ENCODE peak calls at places on chromosomes 2 and 18, in nine cellular contexts. A is activated T-helper 1 cell treated with anti-CD3 and anti-CD28 coated beads, Interleukin-2, amount 50 U/mL, for 16 hours; H is A549; L is uterus; G is ELF-1; J is HFFc6; W is activated T-cell treated with anti-CD3 and anti-CD28 coated beads, Interleukin-2, amount 50 U/mL, for 4 hours; C is activated CD4-positive, CD25-positive, alpha-beta regulatory T cell treated with anti-CD3 and anti-CD28 coated beads, Interleukin-2, amount 50 U/mL, for 72 hours; Y is stimulated activated CD8-positive, alpha-beta memory T cell treated with anti-CD3 and anti-CD28 coated beads, Interleukin-12 subunit alpha, Interleukin-12 subunit beta, amount 100 ng/mL, for 1 hour. E is an unnamed sample.

GRCh38 chr2:200578778-200579177 is 7.0 kb upstream of the AOX1 start:
- DNase-seq in A (no peak), H (no peak), L (no peak), G (no peak), J (peak), W (no peak), C (no peak), Y (no peak), E (no peak)

GRCh38 chr18:6785001-6785400 is 55.5 kb downstream of the ARHGAP28 start:
- DNase-seq in A (no peak), H (no peak), L (no peak), G (no peak), J (no peak), W (no peak), C (no peak), Y (no peak), E (no peak)

GRCh38 chr2:236555486-236555885 is 14.1 kb upstream of the ACKR3 start:
- DNase-seq in A (no peak), H (no peak), L (no peak), G (no peak), J (no peak), W (no peak), C (no peak), Y (no peak), E (no peak)

GRCh38 chr2:54955674-54956391 is 94.4 kb downstream of the RTN4 start:
- DNase-seq in A (no peak), H (no peak), L (no peak), G (no peak), J (no peak), W (no peak), C (no peak), Y (no peak), E (no peak)

GRCh38 chr18:30093376-30093775 is 949.2 kb downstream of the DSC3 start:
- DNase-seq in A (no peak), H (no peak), L (no peak), G (no peak), J (no peak), W (no peak), C (no peak), Y (no peak), E (no peak)

GRCh38 chr2:215712219-215712849 is 276.5 kb upstream of the FN1 start:
- DNase-seq in A (no peak), H (no peak), L (no peak), G (peak), J (no peak), W (no peak), C (no peak), Y (no peak), E (no peak)

GRCh38 chr2:108583903-108584520 is 49.7 kb downstream of the LIMS1 start:
- DNase-seq in A (peak), H (peak), L (peak), G (peak), J (peak), W (peak), C (no peak), Y (peak), E (peak)

GRCh38 chr2:220855296-220855695 is 716.8 kb downstream of the EPHA4 start:
- DNase-seq in A (no peak), H (no peak), L (no peak), G (no peak), J (no peak), W (no peak), C (no peak), Y (no peak), E (no peak)

GRCh38 chr2:181882621-181883020 is 8.9 kb upstream of the ITPRID2 start:
- DNase-seq in A (no peak), H (no peak), L (no peak), G (no peak), J (no peak), W (no peak), C (no peak), Y (no peak), E (no peak)

GRCh38 chr2:207760453-207760852 is 9.3 kb downstream of the FZD5 start:
- DNase-seq in A (no peak), H (no peak), L (no peak), G (no peak), J (no peak), W (no peak), C (no peak), Y (no peak), E (no peak)

GRCh38 chr18:52903858-52904257 is 563.9 kb downstream of the DCC start:
- DNase-seq in A (no peak), H (peak), L (no peak), G (peak), J (no peak), W (no peak), C (no peak), Y (no peak), E (no peak)

GRCh38 chr2:25044990-25045389 is 3.1 kb downstream of the EFR3B start:
- DNase-seq in A (no peak), H (no peak), L (no peak), G (no peak), J (no peak), W (no peak), C (no peak), Y (no peak), E (no peak)

GRCh38 chr2:162677476-162677875 is 161.1 kb downstream of the KCNH7 start:
- DNase-seq in A (no peak), H (no peak), L (no peak), G (no peak), J (no peak), W (no peak), C (no peak), Y (no peak), E (no peak)

GRCh38 chr18:12435867-12436266 is 28.1 kb downstream of the PRELID3A start:
- DNase-seq in A (no peak), H (no peak), L (no peak), G (no peak), J (no peak), W (no peak), C (no peak), Y (no peak), E (no peak)

GRCh38 chr2:160952462-160952861 is 207.8 kb upstream of the TANK start:
- DNase-seq in A (no peak), H (no peak), L (peak), G (no peak), J (no peak), W (no peak), C (no peak), Y (no peak), E (peak)

GRCh38 chr2:33322607-33323006 is 153.8 kb upstream of the RASGRP3 start:
- DNase-seq in A (no peak), H (no peak), L (no peak), G (no peak), J (no peak), W (no peak), C (no peak), Y (no peak), E (no peak)

E was measured in pulmonary artery endothelial cell.